ENCODE peak calls at places on chromosome 7, in seven cellular contexts. U is fibroblast of lung, E is OCI-LY7, I is IMR-90, C is PC-9, K is mammary epithelial cell, L is H9. O is an unnamed sample.

GRCh38 chr7:76151932-76152331 is 49.8 kb upstream of the SRRM3 start:
- DNase-seq in K (no peak), I (no peak), L (no peak), C (no peak), U (no peak), E (no peak), O (no peak)

GRCh38 chr7:74061840-74062539 is 21.6 kb upstream of the LIMK1 start:
- DNase-seq in E (peak), L (peak), C (peak), U (peak), I (peak), K (peak), O (peak)

GRCh38 chr7:19116121-19117080 is 1.0 kb downstream of the TWIST1 start:
- DNase-seq in K (peak), E (no peak), I (peak), C (peak), U (peak), L (peak), O (no peak)

GRCh38 chr7:85424298-85424697 is 237.4 kb upstream of the SEMA3D start:
- DNase-seq in U (no peak), C (no peak), I (no peak), L (no peak), E (no peak), K (no peak), O (no peak)

GRCh38 chr7:36957620-36958019 is 233.3 kb upstream of the AOAH start:
- DNase-seq in K (no peak), I (no peak), U (no peak), L (no peak), C (no peak), E (no peak), O (no peak)

GRCh38 chr7:3260425-3260762 is 40.7 kb upstream of the SDK1 start:
- DNase-seq in E (no peak), K (no peak), I (peak), U (peak), L (no peak), C (no peak), O (peak)

GRCh38 chr7:27634892-27635538 is 27.7 kb downstream of the HIBADH start:
- DNase-seq in K (no peak), L (no peak), I (no peak), E (no peak), U (no peak), C (no peak), O (no peak)

GRCh38 chr7:69412331-69413146 is 185.7 kb upstream of the AUTS2 start:
- DNase-seq in C (peak), L (no peak), U (peak), I (no peak), E (peak), K (no peak), O (peak)

GRCh38 chr7:82167568-82168314 is 275.8 kb downstream of the CACNA2D1 start:
- DNase-seq in K (no peak), C (no peak), E (no peak), U (no peak), I (no peak), L (no peak), O (no peak)

GRCh38 chr7:11185179-11185578 is 211.5 kb downstream of the PHF14 start:
- DNase-seq in C (no peak), I (peak), E (no peak), L (peak), U (peak), K (no peak), O (no peak)

GRCh38 chr7:66535414-66536329 is 93.0 kb upstream of the KCTD7 start:
- DNase-seq in C (no peak), L (no peak), U (no peak), I (no peak), K (no peak), E (no peak), O (peak)

GRCh38 chr7:17580141-17580540 is 281.7 kb downstream of the AHR start:
- DNase-seq in L (no peak), U (peak), E (no peak), I (peak), K (peak), C (no peak), O (no peak)

GRCh38 chr7:28926871-28927597 is 31.1 kb downstream of the TRIL start:
- DNase-seq in E (peak), C (peak), U (peak), L (peak), I (peak), K (peak), O (peak)

GRCh38 chr7:116571037-116571436 is 46.2 kb downstream of the CAV1 start:
- DNase-seq in C (peak), U (peak), K (peak), E (no peak), L (no peak), I (peak), O (no peak)

GRCh38 chr7:142104550-142105527 is 6.7 kb upstream of the MGAM2 start:
- DNase-seq in U (no peak), I (no peak), L (no peak), E (no peak), K (peak), C (peak), O (peak)

GRCh38 chr7:76426246-76426645 is 1.5 kb downstream of the ZP3 start:
- DNase-seq in C (no peak), I (no peak), K (no peak), L (no peak), E (no peak), U (no peak), O (no peak)

GRCh38 chr7:512146-512510 is 7.5 kb downstream of the PDGFA start:
- DNase-seq in L (no peak), I (no peak), C (no peak), U (no peak), K (no peak), E (no peak), O (no peak)

GRCh38 chr7:138458576-138459234 is 1.4 kb upstream of the TRIM24 start:
- DNase-seq in E (no peak), I (no peak), C (no peak), L (peak), K (no peak), U (no peak), O (no peak)
- H2AFZ ChIP-seq in E (peak), I (no peak), C (no peak), L (no peak), K (no peak), U (no peak), O (peak)

GRCh38 chr7:139777948-139778841 is at the start of gene HIPK2:
- DNase-seq in I (peak), E (peak), K (peak), C (no peak), U (peak), L (peak), O (peak)

GRCh38 chr7:139776486-139777303 is 1.1 kb downstream of the HIPK2 start:
- DNase-seq in C (peak), U (peak), I (peak), E (peak), K (no peak), L (no peak), O (peak)

GRCh38 chr7:139774376-139774775 is 3.4 kb downstream of the HIPK2 start:
- DNase-seq in E (no peak), K (peak), L (no peak), C (peak), U (peak), I (peak), O (no peak)

GRCh38 chr7:139775829-139776266 is 1.9 kb downstream of the HIPK2 start:
- DNase-seq in I (peak), U (peak), K (peak), C (peak), E (peak), L (no peak), O (peak)

DNA sequence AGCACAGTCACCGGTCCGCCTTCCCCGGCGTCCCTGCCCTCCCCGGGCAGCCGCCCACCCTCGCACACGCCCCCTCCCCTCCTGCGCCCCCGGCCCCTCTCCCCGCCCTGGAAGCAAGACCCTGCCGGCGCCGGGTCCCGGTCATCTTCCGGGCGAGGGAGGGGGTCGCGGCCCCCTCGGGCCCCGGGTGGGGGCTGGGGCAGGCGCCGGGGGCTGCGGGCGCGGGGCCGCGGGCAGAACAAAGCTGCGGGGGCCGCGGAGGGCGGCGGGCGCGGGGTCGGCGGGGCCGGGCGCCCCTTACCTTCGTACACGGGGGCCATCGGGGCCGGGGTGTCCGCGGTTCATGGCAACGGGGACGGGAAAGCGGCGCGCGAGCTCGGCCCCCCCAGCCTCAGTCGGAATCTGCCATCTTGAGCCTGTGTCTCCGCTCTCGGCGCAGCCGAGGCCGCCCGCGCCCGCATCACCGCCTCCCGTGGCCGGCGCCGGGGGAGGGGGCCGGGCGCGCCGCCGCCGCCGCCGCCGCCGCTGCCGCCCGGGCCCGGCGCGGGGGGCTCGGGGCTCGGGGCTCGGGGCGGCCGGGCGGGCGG is 401 bp downstream of the HIPK2 start:
- DNase-seq in C (no peak), L (no peak), E (peak), K (no peak), U (no peak), I (no peak), O (peak)
- H2AFZ ChIP-seq in C (peak), L (no peak), E (peak), K (peak), U (no peak), I (peak), O (peak)

GRCh38 chr7:121519548-121520521 is 123.7 kb upstream of the FAM3C start:
- DNase-seq in E (no peak), K (no peak), C (no peak), I (no peak), U (no peak), L (no peak), O (no peak)
- H2AFZ ChIP-seq in E (no peak), K (no peak), C (no peak), I (no peak), U (no peak), L (no peak), O (peak)

GRCh38 chr7:155225095-155225494 is 72.6 kb upstream of the INSIG1 start:
- DNase-seq in I (no peak), U (no peak), K (no peak), L (no peak), E (no peak), C (no peak), O (no peak)
- H2AFZ ChIP-seq in I (no peak), U (no peak), K (no peak), L (no peak), E (no peak), C (no peak), O (no peak)

GRCh38 chr7:111749625-111750024 is 187.3 kb upstream of the IMMP2L start:
- DNase-seq in L (no peak), I (no peak), U (no peak), E (no peak), C (no peak), K (no peak), O (no peak)
- H2AFZ ChIP-seq in L (no peak), I (no peak), U (no peak), E (no peak), C (no peak), K (no peak), O (no peak)

GRCh38 chr7:1526271-1526754 is 4.2 kb upstream of the MAFK start:
- DNase-seq in L (no peak), K (no peak), U (no peak), C (no peak), I (no peak), E (no peak), O (no peak)
- H2AFZ ChIP-seq in L (no peak), K (peak), U (peak), C (no peak), I (peak), E (no peak), O (no peak)

GRCh38 chr7:135335628-135336139 is 102.0 kb downstream of the STRA8 start:
- DNase-seq in L (peak), I (peak), U (peak), K (peak), E (peak), C (peak), O (peak)
- H2AFZ ChIP-seq in L (no peak), I (no peak), U (no peak), K (peak), E (no peak), C (no peak), O (no peak)

O was measured in hepatocyte.